ENCODE peak calls at places on chromosomes 16 and 17, in eight cellular contexts. One of them, this sample, is unnamed. For H3K4me1, the result is how much of the 10 kb centered on the place peaks cover.

GRCh38 chr16:53502331-53503269 is at the start of gene AKTIP:
- DNase-seq in mammary epithelial cell: peak
- DNase-seq in neural progenitor cell: peak
- DNase-seq in H9: peak
- DNase-seq in OCI-LY7: peak
- DNase-seq in CD8-positive, alpha-beta T cell: peak
- DNase-seq in H1: peak
- DNase-seq in small intestine: peak
- DNase-seq in this sample: peak

GRCh38 chr17:42296012-42296411 is 7.7 kb downstream of the STAT5A start:
- DNase-seq in H1: no peak
- DNase-seq in CD8-positive, alpha-beta T cell: no peak
- DNase-seq in H9: no peak
- DNase-seq in OCI-LY7: no peak
- DNase-seq in small intestine: no peak
- DNase-seq in neural progenitor cell: no peak
- DNase-seq in mammary epithelial cell: no peak
- DNase-seq in this sample: no peak

GRCh38 chr17:8285270-8286181 is 2.9 kb upstream of the RANGRF start:
- DNase-seq in H9: no peak
- DNase-seq in OCI-LY7: peak
- DNase-seq in neural progenitor cell: no peak
- DNase-seq in mammary epithelial cell: no peak
- DNase-seq in CD8-positive, alpha-beta T cell: no peak
- DNase-seq in H1: no peak
- DNase-seq in small intestine: peak
- DNase-seq in this sample: no peak

GRCh38 chr16:12578001-12578400 is 225.7 kb downstream of the CPPED1 start:
- DNase-seq in small intestine: no peak
- DNase-seq in mammary epithelial cell: no peak
- DNase-seq in CD8-positive, alpha-beta T cell: no peak
- DNase-seq in OCI-LY7: no peak
- DNase-seq in H1: no peak
- DNase-seq in H9: no peak
- DNase-seq in neural progenitor cell: no peak
- DNase-seq in this sample: no peak

GRCh38 chr17:4956493-4957061 is 5.7 kb downstream of the ENO3 start:
- DNase-seq in mammary epithelial cell: no peak
- DNase-seq in CD8-positive, alpha-beta T cell: no peak
- DNase-seq in H1: peak
- DNase-seq in small intestine: no peak
- DNase-seq in H9: peak
- DNase-seq in OCI-LY7: peak
- DNase-seq in neural progenitor cell: peak
- DNase-seq in this sample: peak

GRCh38 chr17:31394544-31394943 is 3.1 kb downstream of the RAB11FIP4 start:
- DNase-seq in H1: peak
- DNase-seq in CD8-positive, alpha-beta T cell: peak
- DNase-seq in neural progenitor cell: peak
- DNase-seq in OCI-LY7: peak
- DNase-seq in H9: peak
- DNase-seq in mammary epithelial cell: no peak
- DNase-seq in small intestine: peak
- DNase-seq in this sample: peak

GRCh38 chr16:73228649-73229048 is 180.7 kb upstream of the ZFHX3 start:
- DNase-seq in mammary epithelial cell: no peak
- DNase-seq in CD8-positive, alpha-beta T cell: no peak
- DNase-seq in OCI-LY7: no peak
- DNase-seq in small intestine: no peak
- DNase-seq in H1: no peak
- DNase-seq in H9: no peak
- DNase-seq in neural progenitor cell: no peak
- DNase-seq in this sample: no peak

GRCh38 chr17:12806630-12807029 is 17.3 kb downstream of the ARHGAP44 start:
- DNase-seq in mammary epithelial cell: no peak
- DNase-seq in small intestine: no peak
- DNase-seq in H1: no peak
- DNase-seq in neural progenitor cell: no peak
- DNase-seq in OCI-LY7: no peak
- DNase-seq in H9: no peak
- DNase-seq in CD8-positive, alpha-beta T cell: no peak
- DNase-seq in this sample: no peak

GRCh38 chr17:22694362-22695227 is 1002.3 kb downstream of the KCNJ18 start:
- DNase-seq in small intestine: no peak
- DNase-seq in mammary epithelial cell: no peak
- DNase-seq in OCI-LY7: no peak
- DNase-seq in H1: peak
- DNase-seq in H9: no peak
- DNase-seq in neural progenitor cell: no peak
- DNase-seq in CD8-positive, alpha-beta T cell: no peak
- DNase-seq in this sample: no peak

GRCh38 chr16:86449377-86450095 is 60.8 kb upstream of the FOXF1 start:
- DNase-seq in OCI-LY7: no peak
- DNase-seq in H9: no peak
- DNase-seq in small intestine: no peak
- DNase-seq in neural progenitor cell: no peak
- DNase-seq in mammary epithelial cell: no peak
- DNase-seq in CD8-positive, alpha-beta T cell: no peak
- DNase-seq in H1: no peak
- DNase-seq in this sample: no peak

GRCh38 chr16:77807071-77807470 is 18.7 kb downstream of the VAT1L start:
- DNase-seq in H1: no peak
- DNase-seq in OCI-LY7: no peak
- DNase-seq in H9: no peak
- DNase-seq in CD8-positive, alpha-beta T cell: no peak
- DNase-seq in neural progenitor cell: no peak
- DNase-seq in small intestine: no peak
- DNase-seq in mammary epithelial cell: no peak
- DNase-seq in this sample: no peak

GRCh38 chr17:9729034-9729650 is 62.2 kb downstream of the DHRS7C start:
- DNase-seq in small intestine: peak
- DNase-seq in H1: no peak
- DNase-seq in OCI-LY7: peak
- DNase-seq in mammary epithelial cell: peak
- DNase-seq in H9: no peak
- DNase-seq in neural progenitor cell: peak
- DNase-seq in CD8-positive, alpha-beta T cell: no peak
- DNase-seq in this sample: peak

GRCh38 chr16:55643161-55643970 is 12.4 kb upstream of the SLC6A2 start:
- DNase-seq in small intestine: no peak
- DNase-seq in mammary epithelial cell: no peak
- DNase-seq in neural progenitor cell: no peak
- DNase-seq in CD8-positive, alpha-beta T cell: no peak
- DNase-seq in H1: no peak
- DNase-seq in H9: peak
- DNase-seq in OCI-LY7: no peak
- DNase-seq in this sample: no peak

GRCh38 chr17:4440690-4441686 is 7.2 kb downstream of the SPNS3 start:
- DNase-seq in mammary epithelial cell: no peak
- DNase-seq in small intestine: peak
- DNase-seq in OCI-LY7: no peak
- DNase-seq in H9: no peak
- DNase-seq in H1: no peak
- DNase-seq in CD8-positive, alpha-beta T cell: no peak
- DNase-seq in neural progenitor cell: no peak
- DNase-seq in this sample: no peak

GRCh38 chr17:41810659-41811548 is 845 bp downstream of the P3H4 start:
- DNase-seq in neural progenitor cell: peak
- DNase-seq in OCI-LY7: no peak
- DNase-seq in H1: no peak
- DNase-seq in small intestine: no peak
- DNase-seq in CD8-positive, alpha-beta T cell: no peak
- DNase-seq in mammary epithelial cell: no peak
- DNase-seq in H9: peak
- DNase-seq in this sample: no peak

GRCh38 chr17:8122923-8123694 is 797 bp downstream of the HES7 start:
- DNase-seq in H1: peak
- DNase-seq in H9: peak
- DNase-seq in neural progenitor cell: peak
- DNase-seq in OCI-LY7: peak
- DNase-seq in CD8-positive, alpha-beta T cell: no peak
- DNase-seq in mammary epithelial cell: peak
- DNase-seq in small intestine: peak
- DNase-seq in this sample: peak

GRCh38 chr16:65069766-65070165 is 52.1 kb downstream of the CDH11 start:
- DNase-seq in neural progenitor cell: no peak
- DNase-seq in H9: no peak
- DNase-seq in mammary epithelial cell: no peak
- DNase-seq in CD8-positive, alpha-beta T cell: no peak
- DNase-seq in small intestine: no peak
- DNase-seq in H1: no peak
- DNase-seq in OCI-LY7: no peak
- DNase-seq in this sample: no peak

GRCh38 chr16:65069090-65069489 is 52.8 kb downstream of the CDH11 start:
- DNase-seq in H1: no peak
- DNase-seq in mammary epithelial cell: no peak
- DNase-seq in small intestine: no peak
- DNase-seq in H9: no peak
- DNase-seq in CD8-positive, alpha-beta T cell: no peak
- DNase-seq in neural progenitor cell: no peak
- DNase-seq in OCI-LY7: no peak
- DNase-seq in this sample: no peak

GRCh38 chr16:65068151-65068740 is 53.6 kb downstream of the CDH11 start:
- DNase-seq in small intestine: no peak
- DNase-seq in neural progenitor cell: no peak
- DNase-seq in H9: no peak
- DNase-seq in OCI-LY7: no peak
- DNase-seq in CD8-positive, alpha-beta T cell: no peak
- DNase-seq in H1: no peak
- DNase-seq in mammary epithelial cell: no peak
- DNase-seq in this sample: no peak

GRCh38 chr16:65070831-65071230 is 51.0 kb downstream of the CDH11 start:
- DNase-seq in small intestine: peak
- DNase-seq in mammary epithelial cell: peak
- DNase-seq in CD8-positive, alpha-beta T cell: no peak
- DNase-seq in H9: peak
- DNase-seq in neural progenitor cell: no peak
- DNase-seq in H1: no peak
- DNase-seq in OCI-LY7: no peak
- DNase-seq in this sample: no peak

DNA sequence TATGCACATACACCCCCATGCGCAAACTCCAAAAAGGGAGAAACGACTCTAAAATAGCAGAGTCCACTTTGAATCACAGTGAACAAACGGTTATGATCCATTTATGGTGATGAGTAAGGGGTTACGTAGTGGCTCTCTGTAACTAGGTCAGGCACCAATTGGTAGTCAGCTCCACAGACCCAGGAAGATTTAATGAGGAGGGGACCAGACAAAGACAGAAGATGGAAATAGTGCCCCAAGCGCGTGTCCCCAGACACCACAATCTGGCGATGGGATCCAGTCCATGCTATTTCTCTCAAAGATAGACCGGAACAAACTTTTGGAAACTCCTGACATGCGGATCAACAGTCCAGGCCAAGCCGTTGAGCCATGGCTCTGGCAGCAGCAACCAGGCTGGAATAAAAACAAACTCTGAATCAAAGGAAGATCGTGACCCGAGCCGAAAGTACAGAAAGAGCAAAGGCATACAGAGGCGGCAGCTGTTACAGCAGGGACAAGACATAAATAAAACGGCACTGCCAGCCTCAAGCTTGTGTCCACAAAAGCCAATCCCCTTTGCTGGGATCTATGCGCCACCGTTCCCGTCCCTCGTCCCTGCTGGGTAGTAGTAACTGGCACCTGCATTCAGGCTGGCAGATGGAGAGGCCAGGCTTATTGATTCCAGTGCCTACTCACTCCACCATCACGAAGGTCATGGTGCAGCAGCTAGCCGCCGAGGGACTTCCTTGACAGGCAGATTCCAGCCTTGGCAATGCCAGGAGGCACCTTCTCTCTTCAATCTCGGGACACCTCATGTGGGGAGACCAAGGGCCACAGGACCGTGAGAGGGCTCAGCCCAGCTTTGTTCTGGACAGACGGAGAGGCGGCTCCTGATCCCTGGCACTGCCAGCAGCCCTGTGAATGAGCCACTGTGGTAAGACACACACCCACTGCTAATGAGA is 50.2 kb downstream of the CDH11 start:
- DNase-seq in OCI-LY7: no peak
- DNase-seq in neural progenitor cell: no peak
- DNase-seq in small intestine: no peak
- DNase-seq in mammary epithelial cell: no peak
- DNase-seq in CD8-positive, alpha-beta T cell: no peak
- DNase-seq in H9: no peak
- DNase-seq in H1: no peak
- DNase-seq in this sample: no peak
- H3K4me1 ChIP-seq in OCI-LY7: under half
- H3K4me1 ChIP-seq in neural progenitor cell: under half
- H3K4me1 ChIP-seq in small intestine: under half
- H3K4me1 ChIP-seq in mammary epithelial cell: under half
- H3K4me1 ChIP-seq in CD8-positive, alpha-beta T cell: under half
- H3K4me1 ChIP-seq in H9: under half
- H3K4me1 ChIP-seq in H1: under half
- H3K4me1 ChIP-seq in this sample: under half

DNA sequence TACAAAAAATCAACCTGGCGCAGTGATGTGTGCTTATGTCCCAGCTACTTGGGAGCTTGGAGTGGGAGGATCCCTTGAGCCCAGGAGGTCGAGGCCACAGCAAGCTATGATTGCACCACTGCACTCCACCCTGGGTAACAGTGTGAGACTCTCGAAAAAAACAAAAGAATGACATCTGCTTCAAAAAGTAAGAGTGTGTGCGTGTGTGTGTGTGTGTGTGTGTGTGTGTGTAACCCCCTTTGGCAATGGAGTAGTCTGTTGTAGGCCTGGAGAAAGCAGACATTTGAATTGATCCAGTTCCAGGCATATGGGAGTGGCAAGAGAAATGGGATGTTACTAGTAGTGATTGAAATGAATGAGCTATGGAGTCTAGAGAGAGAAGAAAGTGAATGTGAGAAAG is 9.9 kb downstream of the CASC3 start:
- DNase-seq in mammary epithelial cell: no peak
- DNase-seq in neural progenitor cell: no peak
- DNase-seq in CD8-positive, alpha-beta T cell: no peak
- DNase-seq in H9: no peak
- DNase-seq in OCI-LY7: no peak
- DNase-seq in small intestine: no peak
- DNase-seq in H1: no peak
- DNase-seq in this sample: no peak
- H3K4me1 ChIP-seq in mammary epithelial cell: under half
- H3K4me1 ChIP-seq in neural progenitor cell: under half
- H3K4me1 ChIP-seq in CD8-positive, alpha-beta T cell: under half
- H3K4me1 ChIP-seq in H9: under half
- H3K4me1 ChIP-seq in OCI-LY7: under half
- H3K4me1 ChIP-seq in small intestine: under half
- H3K4me1 ChIP-seq in H1: under half
- H3K4me1 ChIP-seq in this sample: under half

DNA sequence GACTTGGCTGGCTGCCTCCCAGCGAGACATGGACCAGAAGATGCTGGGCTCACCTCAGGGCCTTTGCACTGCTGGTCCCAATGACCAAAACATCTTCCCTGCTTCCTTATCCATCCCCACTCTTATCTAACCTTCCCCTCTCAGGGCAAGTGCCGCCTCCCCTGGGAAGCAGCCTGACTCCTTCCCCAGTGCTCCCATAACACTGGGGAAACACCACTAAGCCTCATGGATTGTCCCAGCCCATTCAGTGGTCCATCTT is 5.6 kb downstream of the TMC6 start:
- DNase-seq in OCI-LY7: no peak
- DNase-seq in mammary epithelial cell: no peak
- DNase-seq in H1: no peak
- DNase-seq in CD8-positive, alpha-beta T cell: no peak
- DNase-seq in small intestine: no peak
- DNase-seq in H9: no peak
- DNase-seq in neural progenitor cell: no peak
- DNase-seq in this sample: no peak
- H3K4me1 ChIP-seq in OCI-LY7: half or more
- H3K4me1 ChIP-seq in mammary epithelial cell: under half
- H3K4me1 ChIP-seq in H1: under half
- H3K4me1 ChIP-seq in CD8-positive, alpha-beta T cell: half or more
- H3K4me1 ChIP-seq in small intestine: under half
- H3K4me1 ChIP-seq in H9: under half
- H3K4me1 ChIP-seq in neural progenitor cell: under half
- H3K4me1 ChIP-seq in this sample: under half

GRCh38 chr16:31081428-31082351 is 7.1 kb downstream of the PRSS53 start:
- DNase-seq in mammary epithelial cell: no peak
- DNase-seq in H1: no peak
- DNase-seq in neural progenitor cell: no peak
- DNase-seq in CD8-positive, alpha-beta T cell: no peak
- DNase-seq in OCI-LY7: no peak
- DNase-seq in small intestine: no peak
- DNase-seq in H9: no peak
- DNase-seq in this sample: no peak
- H3K4me1 ChIP-seq in mammary epithelial cell: under half
- H3K4me1 ChIP-seq in H1: under half
- H3K4me1 ChIP-seq in neural progenitor cell: under half
- H3K4me1 ChIP-seq in CD8-positive, alpha-beta T cell: under half
- H3K4me1 ChIP-seq in OCI-LY7: under half
- H3K4me1 ChIP-seq in small intestine: under half
- H3K4me1 ChIP-seq in H9: under half
- H3K4me1 ChIP-seq in this sample: under half

This sample was measured in MM.1S.